ENCODE peak calls at places on chromosomes 6 and 20, in eight cellular contexts. K is HCT116, Y is hepatocyte, H is OCI-LY7, V is MM.1S, F is SK-N-SH, J is GM23248, G is GM23338. Q is an unnamed sample. For H3K9me2, the result is how much of the 10 kb centered on the place peaks cover.

GRCh38 chr6:138025528-138025941 is 81.7 kb downstream of the PERP start:
- DNase-seq in Y (no peak), G (no peak), V (no peak), K (no peak), H (no peak), F (no peak), J (no peak), Q (no peak)

GRCh38 chr6:17289491-17290106 is 8.4 kb downstream of the RBM24 start:
- DNase-seq in V (no peak), H (no peak), Y (peak), F (no peak), K (no peak), G (no peak), J (peak), Q (no peak)

GRCh38 chr6:170074435-170074834 is 216.4 kb downstream of the DLL1 start:
- DNase-seq in Y (no peak), G (no peak), K (no peak), F (no peak), J (no peak), V (no peak), H (no peak), Q (no peak)

GRCh38 chr6:157236040-157236725 is 87.1 kb downstream of the TMEM242 start:
- DNase-seq in V (no peak), F (no peak), K (no peak), J (peak), H (no peak), G (peak), Y (no peak), Q (no peak)

GRCh38 chr6:167849846-167850459 is 23.2 kb downstream of the AFDN start:
- DNase-seq in K (peak), V (peak), Y (peak), J (no peak), F (no peak), G (peak), H (no peak), Q (peak)

GRCh38 chr6:159701413-159701999 is 8.5 kb upstream of the SOD2 start:
- DNase-seq in K (no peak), H (no peak), Y (peak), J (peak), F (no peak), G (no peak), V (no peak), Q (peak)

GRCh38 chr6:110699780-110700179 is 115.5 kb downstream of the CDK19 start:
- DNase-seq in V (no peak), Y (no peak), K (no peak), H (no peak), F (no peak), G (peak), J (no peak), Q (no peak)

GRCh38 chr6:29965873-29966601 is 23.7 kb downstream of the HLA-A start:
- DNase-seq in F (peak), K (peak), J (peak), V (peak), Y (peak), G (peak), H (peak), Q (peak)

GRCh38 chr6:89050155-89050554 is 30.4 kb upstream of the PNRC1 start:
- DNase-seq in K (no peak), F (no peak), J (peak), H (no peak), G (no peak), V (no peak), Y (peak), Q (no peak)

GRCh38 chr6:143260857-143261256 is 189.6 kb downstream of the ADAT2 start:
- DNase-seq in Y (no peak), K (no peak), V (no peak), J (peak), H (no peak), F (no peak), G (no peak), Q (peak)

GRCh38 chr6:166006593-166007301 is 160.9 kb downstream of the TBXT start:
- DNase-seq in H (no peak), K (no peak), Y (no peak), F (peak), J (peak), V (no peak), G (peak), Q (no peak)

GRCh38 chr6:141464490-141464889 is 668.2 kb upstream of the GJE1 start:
- DNase-seq in Y (peak), H (peak), V (peak), K (no peak), J (peak), G (no peak), F (no peak), Q (peak)

GRCh38 chr20:50728981-50729874 is 2.2 kb upstream of the PARD6B start:
- DNase-seq in H (peak), Y (peak), J (peak), G (no peak), K (peak), F (no peak), V (no peak), Q (peak)

DNA sequence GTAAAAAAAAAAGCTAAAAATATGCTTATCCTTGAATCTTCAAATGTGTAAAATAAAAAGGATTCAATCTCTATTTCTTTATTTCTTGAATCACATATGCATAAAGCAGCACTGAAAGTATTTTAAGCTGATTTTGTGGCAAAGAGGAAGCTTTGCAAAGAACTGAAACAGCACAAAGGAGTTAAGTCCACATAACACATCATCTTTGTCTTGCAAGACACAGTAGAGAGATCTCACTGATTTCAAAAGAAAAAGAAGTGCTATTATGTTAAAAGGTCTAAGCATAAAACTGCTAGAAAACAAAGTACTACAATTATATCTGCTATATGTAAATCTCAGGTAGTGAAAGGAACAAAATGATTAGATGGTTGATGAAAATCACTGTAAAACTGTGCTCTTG is 127.1 kb upstream of the HMGCLL1 start:
- DNase-seq in H (no peak), Y (no peak), J (no peak), F (no peak), G (no peak), V (no peak), K (no peak), Q (no peak)
- H2AFZ ChIP-seq in H (no peak), Y (no peak), J (no peak), F (no peak), G (peak), V (no peak), K (no peak), Q (no peak)

GRCh38 chr6:25352265-25352664 is 73.1 kb downstream of the CARMIL1 start:
- DNase-seq in J (no peak), Y (no peak), V (no peak), H (no peak), G (no peak), K (no peak), F (no peak), Q (no peak)

GRCh38 chr6:25350593-25350992 is 71.4 kb downstream of the CARMIL1 start:
- DNase-seq in F (no peak), K (no peak), H (no peak), V (no peak), G (no peak), Y (no peak), J (no peak), Q (no peak)

GRCh38 chr6:25354078-25354940 is 75.1 kb downstream of the CARMIL1 start:
- DNase-seq in G (no peak), J (peak), Y (no peak), H (no peak), V (no peak), K (no peak), F (no peak), Q (no peak)

GRCh38 chr6:25346064-25346463 is 66.9 kb downstream of the CARMIL1 start:
- DNase-seq in H (no peak), Y (peak), J (no peak), V (no peak), K (no peak), G (peak), F (no peak), Q (no peak)

DNA sequence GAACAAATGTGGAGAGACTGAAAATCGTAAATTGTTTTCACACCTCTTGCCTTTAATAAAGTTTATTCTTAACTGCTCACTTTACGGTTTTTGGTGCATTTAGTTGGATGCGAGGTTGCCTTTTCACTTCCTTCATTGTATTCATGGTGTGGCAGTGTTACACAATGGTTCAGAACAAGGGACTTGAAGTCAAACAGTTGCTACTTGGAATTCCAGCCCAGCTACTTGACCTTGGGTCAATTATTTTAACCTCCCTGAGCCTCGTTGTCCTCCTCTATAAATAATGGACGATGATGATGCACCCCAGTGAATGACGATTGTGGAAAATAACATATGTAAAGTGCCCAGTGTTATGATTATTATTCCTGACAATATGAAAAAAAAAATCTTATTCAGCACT is 72.3 kb downstream of the CARMIL1 start:
- DNase-seq in J (no peak), F (no peak), H (no peak), G (no peak), V (no peak), Y (no peak), K (no peak), Q (no peak)
- TF ChIP-seq EZH2phosphoT487 in J (no peak), F (no peak), H (no peak), G (no peak), V (no peak), Y (no peak), K (no peak), Q (no peak)

GRCh38 chr20:22814475-22815205 is 220.5 kb upstream of the SSTR4 start:
- DNase-seq in K (no peak), J (no peak), Y (no peak), V (no peak), G (no peak), H (no peak), F (no peak), Q (no peak)
- H3K9me2 ChIP-seq in K (under half), J (under half), Y (under half), V (under half), G (under half), H (under half), F (under half), Q (under half)

GRCh38 chr6:107716688-107717089 is 107.4 kb downstream of the SCML4 start:
- DNase-seq in J (peak), H (peak), K (peak), V (peak), F (peak), Y (no peak), G (peak), Q (peak)
- H2AFZ ChIP-seq in J (no peak), H (peak), K (peak), V (peak), F (no peak), Y (no peak), G (no peak), Q (no peak)

GRCh38 chr20:20092852-20093251 is 40.5 kb downstream of the CFAP61 start:
- DNase-seq in F (no peak), K (no peak), Y (no peak), J (no peak), G (no peak), V (no peak), H (no peak), Q (no peak)
- TF ChIP-seq EZH2phosphoT487 in F (no peak), K (no peak), Y (no peak), J (no peak), G (no peak), V (no peak), H (no peak), Q (no peak)

GRCh38 chr6:63743691-63744090 is 108.1 kb downstream of the PHF3 start:
- DNase-seq in F (no peak), Y (no peak), J (no peak), V (no peak), K (no peak), H (no peak), G (no peak), Q (no peak)
- H3K9me2 ChIP-seq in F (under half), Y (under half), J (under half), V (under half), K (under half), H (under half), G (under half), Q (under half)

DNA sequence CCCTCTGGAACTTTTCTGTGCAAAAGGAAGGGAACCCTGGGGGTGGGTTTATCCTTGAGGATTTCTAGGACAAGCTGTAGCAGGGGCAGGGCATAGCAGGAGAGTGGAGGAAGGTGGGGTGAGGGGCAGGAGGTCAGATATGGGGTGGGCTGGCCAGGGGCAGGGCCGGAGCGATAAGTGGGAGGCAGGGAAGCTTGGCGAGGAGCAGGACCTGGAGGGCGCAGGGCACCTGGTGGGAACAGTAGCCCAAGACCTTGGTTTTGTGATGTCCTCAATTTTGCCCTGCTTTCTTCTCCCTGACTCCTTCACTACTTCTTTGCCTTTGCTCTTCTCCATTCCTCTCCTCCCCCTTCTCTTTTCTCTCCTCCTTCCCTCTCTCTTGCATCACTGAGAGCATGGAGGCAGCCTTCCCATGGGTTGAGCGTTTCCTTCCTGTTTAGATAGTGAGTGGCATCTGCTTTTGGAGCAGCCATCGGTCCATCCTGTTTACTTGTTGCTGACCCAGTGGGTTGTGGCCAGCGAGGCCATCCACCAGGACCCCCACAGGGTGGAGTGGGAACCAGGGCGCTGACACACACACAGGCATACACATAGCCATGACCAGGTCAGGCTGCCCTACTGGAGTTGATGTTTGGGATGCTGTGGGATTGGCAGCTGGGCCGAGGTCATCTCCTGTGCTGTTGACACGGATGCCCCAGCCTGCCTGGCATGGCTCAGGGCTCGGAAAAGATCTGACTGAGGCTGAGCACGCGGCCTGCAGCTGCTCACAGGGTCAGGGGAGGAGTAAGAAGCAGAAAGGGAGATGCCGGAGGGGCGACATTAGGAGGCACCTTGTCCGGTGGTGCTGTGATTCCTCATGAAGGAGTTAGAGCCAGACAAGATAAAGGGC is 121.0 kb upstream of the RNF24 start:
- DNase-seq in Y (no peak), F (no peak), H (no peak), K (no peak), V (no peak), G (no peak), J (peak), Q (no peak)
- H2AFZ ChIP-seq in Y (no peak), F (peak), H (no peak), K (no peak), V (no peak), G (peak), J (peak), Q (no peak)

DNA sequence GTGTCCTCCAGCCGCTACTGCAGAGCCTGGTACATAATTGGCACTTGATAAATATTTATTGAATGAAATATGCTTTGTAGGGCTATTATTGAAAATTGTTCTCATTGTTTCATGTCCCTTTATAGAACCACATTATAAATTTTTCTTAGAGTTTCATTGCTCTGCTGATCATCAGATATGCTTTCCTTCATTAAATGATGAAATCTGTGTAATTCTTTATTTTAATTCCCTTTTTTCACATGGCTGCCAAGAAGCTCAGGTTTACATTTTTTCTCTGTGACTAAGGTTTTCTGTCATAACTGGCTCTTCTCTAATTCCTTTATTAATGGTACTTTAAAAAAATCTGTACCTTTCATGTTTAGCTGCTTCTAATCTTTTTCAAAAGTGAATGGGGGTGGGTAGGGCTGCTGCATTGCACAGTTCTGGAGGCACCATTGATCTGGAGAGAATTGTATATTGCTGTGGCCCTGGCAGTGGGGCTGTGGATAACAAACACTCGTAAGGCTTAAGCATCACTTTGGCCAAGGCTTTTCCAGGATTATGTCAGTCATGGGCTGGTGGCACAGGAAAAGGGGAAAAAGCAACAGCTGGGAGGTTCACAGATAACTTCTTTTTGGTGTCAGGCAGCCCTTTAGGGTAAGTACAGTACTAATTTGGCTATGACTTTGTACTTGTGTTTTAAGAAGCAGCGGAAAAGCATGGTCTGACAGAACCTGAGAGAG is 43.8 kb downstream of the ARFGEF2 start:
- DNase-seq in Y (no peak), H (no peak), J (peak), F (no peak), G (no peak), K (no peak), V (no peak), Q (no peak)
- TF ChIP-seq EZH2phosphoT487 in Y (no peak), H (no peak), J (no peak), F (no peak), G (no peak), K (no peak), V (no peak), Q (no peak)